ENCODE peak calls at places on chromosomes 16 and 17, in seven cellular contexts. B is ovary, M is neural progenitor cell, P is uterus, D is mammary epithelial cell, A is testis, K is cardiac muscle cell. V is an unnamed sample.

GRCh38 chr17:35094902-35095301 is 24.8 kb downstream of the RAD51D start:
- DNase-seq in B (no peak), M (no peak), P (no peak), D (peak; percentile 95), A (no peak), K (no peak), V (no peak)

GRCh38 chr17:16919663-16920627 is 52.0 kb downstream of the TNFRSF13B start:
- DNase-seq in B (no peak), M (no peak), P (no peak), D (no peak), A (no peak), K (no peak), V (no peak)

GRCh38 chr16:56814537-56815432 is 50.2 kb upstream of the SLC12A3 start:
- DNase-seq in B (no peak), M (peak; percentile 44), P (no peak), D (no peak), A (no peak), K (peak; percentile 47), V (no peak)

GRCh38 chr16:67969286-67970039 is 1.0 kb upstream of the SLC12A4 start:
- DNase-seq in B (no peak), M (peak; percentile 53), P (peak; percentile 45), D (no peak), A (no peak), K (no peak), V (no peak)

GRCh38 chr17:31373150-31374082 is 18.1 kb upstream of the RAB11FIP4 start:
- DNase-seq in B (no peak), M (peak; percentile 36), P (no peak), D (peak; percentile 39), A (no peak), K (no peak), V (no peak)

GRCh38 chr17:76700627-76701470 is 9.9 kb downstream of the MXRA7 start:
- DNase-seq in B (peak; percentile 64), M (peak; percentile 63), P (peak; percentile 77), D (peak; percentile 82), A (peak; percentile 67), K (peak; percentile 71), V (no peak)

GRCh38 chr17:64300566-64300965 is 37.5 kb upstream of the TEX2 start:
- DNase-seq in B (no peak), M (no peak), P (no peak), D (no peak), A (no peak), K (no peak), V (no peak)

GRCh38 chr17:29568331-29569244 is at the start of gene TP53I13:
- DNase-seq in B (peak; percentile 88), M (peak; percentile 93), P (peak; percentile 90), D (peak; percentile 74), A (peak; percentile 94), K (peak; percentile 95), V (peak; percentile 58)

GRCh38 chr16:19542138-19542821 is 13.2 kb upstream of the VPS35L start:
- DNase-seq in B (no peak), M (no peak), P (no peak), D (no peak), A (no peak), K (no peak), V (no peak)

GRCh38 chr17:42579794-42580551 is 2.4 kb upstream of the PSMC3IP start:
- DNase-seq in B (no peak), M (no peak), P (no peak), D (no peak), A (no peak), K (no peak), V (no peak)

GRCh38 chr16:48081656-48082055 is 74.1 kb downstream of the ABCC12 start:
- DNase-seq in B (no peak), M (no peak), P (no peak), D (peak; percentile 90), A (no peak), K (no peak), V (no peak)

GRCh38 chr16:54936979-54937672 is 6.5 kb downstream of the IRX5 start:
- DNase-seq in B (no peak), M (peak; percentile 93), P (no peak), D (peak; percentile 82), A (peak; percentile 59), K (peak; percentile 84), V (no peak)

GRCh38 chr17:63596856-63597557 is 3.7 kb upstream of the TACO1 start:
- DNase-seq in B (no peak), M (no peak), P (no peak), D (no peak), A (no peak), K (no peak), V (no peak)

GRCh38 chr16:30121741-30122620 is 1.0 kb downstream of the MAPK3 start:
- DNase-seq in B (peak; percentile 51), M (no peak), P (peak; percentile 67), D (no peak), A (peak; percentile 69), K (no peak), V (no peak)

GRCh38 chr17:9424071-9424640 is 151.5 kb downstream of the STX8 start:
- DNase-seq in B (no peak), M (no peak), P (no peak), D (no peak), A (no peak), K (no peak), V (no peak)

GRCh38 chr17:7133424-7133823 is 18.8 kb upstream of the ASGR2 start:
- DNase-seq in B (no peak), M (peak; percentile 79), P (no peak), D (no peak), A (no peak), K (no peak), V (no peak)

GRCh38 chr17:75881678-75882454 is 3.5 kb upstream of the TRIM47 start:
- DNase-seq in B (no peak), M (no peak), P (no peak), D (no peak), A (no peak), K (no peak), V (no peak)

GRCh38 chr17:52376137-52376536 is 217.6 kb upstream of the CA10 start:
- DNase-seq in B (no peak), M (peak; percentile 23), P (no peak), D (no peak), A (no peak), K (no peak), V (no peak)

GRCh38 chr16:57301126-57301817 is 16.8 kb upstream of the PLLP start:
- DNase-seq in B (peak; percentile 47), M (no peak), P (peak; percentile 53), D (no peak), A (peak; percentile 18), K (no peak), V (no peak)

GRCh38 chr17:72425133-72425795 is 304.4 kb downstream of the SOX9 start:
- DNase-seq in B (no peak), M (no peak), P (no peak), D (no peak), A (no peak), K (no peak), V (no peak)

GRCh38 chr17:72422505-72423285 is 301.9 kb downstream of the SOX9 start:
- DNase-seq in B (no peak), M (no peak), P (no peak), D (peak; percentile 95), A (no peak), K (peak; percentile 21), V (no peak)

GRCh38 chr17:72424505-72425117 is 303.8 kb downstream of the SOX9 start:
- DNase-seq in B (no peak), M (no peak), P (no peak), D (no peak), A (no peak), K (no peak), V (no peak)

GRCh38 chr17:72423286-72423589 is 302.4 kb downstream of the SOX9 start:
- DNase-seq in B (no peak), M (no peak), P (no peak), D (no peak), A (no peak), K (no peak), V (no peak)

DNA sequence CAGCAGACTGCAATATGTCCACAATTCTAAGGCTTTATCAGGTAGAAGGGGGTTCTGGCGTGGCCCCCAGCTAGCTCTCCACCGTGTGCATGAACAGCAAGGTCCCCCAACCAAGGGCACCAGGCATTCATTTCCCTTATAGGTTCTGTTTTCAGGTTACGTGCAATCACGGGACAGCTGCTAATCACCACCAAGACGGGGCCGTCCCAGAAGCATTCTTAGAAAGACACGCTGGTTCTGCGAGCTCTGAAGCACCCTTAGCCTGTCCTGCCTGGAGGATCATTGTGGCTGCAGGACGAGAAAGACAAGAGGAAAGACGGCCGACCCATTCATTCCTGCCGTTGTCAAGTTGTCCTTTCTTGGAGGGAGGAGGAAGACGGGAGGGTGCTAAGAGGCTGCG is 302.9 kb downstream of the SOX9 start:
- DNase-seq in B (no peak), M (no peak), P (no peak), D (no peak), A (no peak), K (no peak), V (no peak)
- H3K4me1 ChIP-seq in B (no peaks in the 10 kb centered on the region), M (peaks cover 4% of the 10 kb centered on the region), P (no peaks in the 10 kb centered on the region), D (peaks cover 43% of the 10 kb centered on the region), A (no peaks in the 10 kb centered on the region), K (peaks cover 4% of the 10 kb centered on the region), V (peaks cover 30% of the 10 kb centered on the region)

DNA sequence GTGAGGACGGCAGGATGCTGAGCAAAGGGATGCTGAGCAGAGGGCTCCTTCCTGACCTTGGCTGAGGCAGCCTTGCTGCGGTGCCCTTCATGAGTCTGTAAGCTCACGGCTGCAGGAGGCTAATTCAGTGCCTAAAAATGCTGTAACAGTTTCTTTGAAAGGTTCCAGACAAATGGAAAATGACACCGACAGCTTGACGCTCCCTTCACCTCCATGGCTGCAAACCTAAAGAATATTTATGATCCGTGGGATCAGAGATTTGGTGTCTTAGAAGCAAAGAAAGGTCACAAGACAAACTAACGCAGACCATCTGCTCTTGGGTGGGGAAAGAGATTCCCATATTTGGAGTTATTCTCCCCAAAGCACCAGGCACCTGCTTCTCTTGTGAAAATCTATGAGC is 27.9 kb downstream of the TOM1L2 start:
- DNase-seq in B (no peak), M (no peak), P (no peak), D (no peak), A (no peak), K (no peak), V (no peak)
- H3K4me1 ChIP-seq in B (peaks cover 28% of the 10 kb centered on the region), M (peaks cover 15% of the 10 kb centered on the region), P (peaks cover 9% of the 10 kb centered on the region), D (peaks cover 43% of the 10 kb centered on the region), A (peaks cover 75% of the 10 kb centered on the region), K (peaks cover 34% of the 10 kb centered on the region), V (peaks cover 87% of the 10 kb centered on the region)

GRCh38 chr17:81093576-81094223 is 58.7 kb downstream of the BAIAP2 start:
- DNase-seq in B (no peak), M (peak; percentile 18), P (no peak), D (no peak), A (no peak), K (no peak), V (no peak)
- H3K4me1 ChIP-seq in B (peaks cover 10% of the 10 kb centered on the region), M (peaks cover 47% of the 10 kb centered on the region), P (peaks cover 36% of the 10 kb centered on the region), D (peaks cover 76% of the 10 kb centered on the region), A (peaks cover 21% of the 10 kb centered on the region), K (peaks cover 41% of the 10 kb centered on the region), V (peaks cover 90% of the 10 kb centered on the region)

DNA sequence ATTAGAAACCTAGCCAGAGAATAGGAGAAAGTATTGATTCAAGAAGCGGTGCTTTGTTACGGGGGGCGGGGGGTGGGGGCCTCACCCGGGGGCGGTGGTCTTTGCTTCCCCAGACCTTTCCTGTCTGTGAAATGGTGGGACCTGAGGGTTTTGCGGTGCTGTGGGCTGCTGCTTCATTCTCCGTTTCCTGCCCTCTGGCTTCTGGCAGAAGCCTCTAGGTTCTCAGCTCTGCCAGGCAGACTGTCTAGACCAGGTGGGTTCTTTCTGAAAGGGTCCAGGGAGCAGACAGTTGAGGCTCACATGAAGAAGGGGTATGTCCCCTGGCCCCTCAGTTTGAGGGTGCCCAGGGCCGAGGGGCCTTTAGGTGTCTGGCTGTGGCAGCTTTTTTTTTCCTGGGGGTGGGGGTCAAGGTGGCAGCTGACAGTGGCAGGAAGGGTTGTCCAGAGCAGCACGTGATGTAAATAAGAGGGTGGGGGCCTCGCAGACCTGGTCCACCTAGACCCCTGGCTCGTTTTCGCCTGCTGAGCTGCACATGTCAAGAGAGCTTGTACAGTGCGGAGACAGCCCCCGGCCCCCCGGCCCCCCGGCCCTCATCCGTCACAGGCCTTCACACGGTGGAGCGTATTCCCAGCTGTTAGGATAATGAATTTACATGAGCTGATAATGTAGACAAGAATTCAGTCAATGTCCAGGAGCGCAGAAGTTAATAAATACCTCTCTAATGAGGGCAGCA is 14.1 kb downstream of the GSE1 start:
- DNase-seq in B (no peak), M (no peak), P (no peak), D (no peak), A (no peak), K (no peak), V (no peak)
- H3K4me1 ChIP-seq in B (peaks cover 15% of the 10 kb centered on the region), M (peaks cover 27% of the 10 kb centered on the region), P (peaks cover 10% of the 10 kb centered on the region), D (no peaks in the 10 kb centered on the region), A (peaks cover 25% of the 10 kb centered on the region), K (peaks cover 51% of the 10 kb centered on the region), V (peaks cover 12% of the 10 kb centered on the region)

V was measured in esophagus squamous epithelium.